ENCODE peak calls at places on chromosomes 1 and 21, in five cellular contexts. M is Panc1, X is breast epithelium, W is transverse colon, T is spleen. H is an unnamed sample. For H3K4me1, the result is how much of the 10 kb centered on the place peaks cover.

GRCh38 chr1:56617141-56617540 is 28.0 kb upstream of the PRKAA2 start:
- DNase-seq in W (no peak), X (no peak), T (no peak), M (no peak), H (no peak)

GRCh38 chr1:1858382-1859086 is 32.4 kb downstream of the GNB1 start:
- DNase-seq in T (peak), X (peak), W (peak), M (no peak), H (peak)

GRCh38 chr1:48031676-48032075 is 34.5 kb upstream of the TRABD2B start:
- DNase-seq in T (no peak), W (no peak), X (no peak), M (no peak), H (no peak)

GRCh38 chr1:111747282-111747734 is 8.1 kb upstream of the INKA2 start:
- DNase-seq in W (peak), T (no peak), M (no peak), X (no peak), H (no peak)

GRCh38 chr1:52141513-52142219 is at the start of gene ZFYVE9:
- DNase-seq in T (peak), W (peak), M (no peak), X (peak), H (no peak)

GRCh38 chr1:231162300-231162969 is 577 bp downstream of the TRIM67 start:
- DNase-seq in M (no peak), T (no peak), W (peak), X (no peak), H (no peak)

GRCh38 chr1:158153179-158153578 is 27.5 kb upstream of the CD1D start:
- DNase-seq in X (no peak), W (no peak), T (no peak), M (no peak), H (no peak)

GRCh38 chr1:197268012-197268411 is at the start of gene CRB1:
- DNase-seq in W (no peak), X (no peak), M (no peak), T (no peak), H (no peak)

GRCh38 chr1:27556781-27557595 is 47.0 kb downstream of the AHDC1 start:
- DNase-seq in T (peak), W (peak), M (no peak), X (peak), H (peak)

GRCh38 chr21:20662523-20662922 is 335.7 kb upstream of the NCAM2 start:
- DNase-seq in T (no peak), W (no peak), X (no peak), M (no peak), H (no peak)

GRCh38 chr1:66271216-66271903 is 262.6 kb upstream of the SGIP1 start:
- DNase-seq in M (peak), T (no peak), X (peak), W (peak), H (peak)

GRCh38 chr1:116805398-116805797 is 51.2 kb downstream of the CD2 start:
- DNase-seq in T (no peak), M (no peak), W (no peak), X (no peak), H (no peak)

GRCh38 chr1:27004471-27005165 is 8.0 kb downstream of the TENT5B start:
- DNase-seq in X (no peak), T (no peak), W (no peak), M (no peak), H (no peak)

GRCh38 chr21:39208624-39209333 is 25.5 kb upstream of the PSMG1 start:
- DNase-seq in M (no peak), W (peak), T (no peak), X (no peak), H (no peak)

GRCh38 chr21:41848533-41848932 is 30.6 kb downstream of the PRDM15 start:
- DNase-seq in M (no peak), T (peak), X (no peak), W (no peak), H (no peak)

GRCh38 chr1:37393585-37394120 is 80.7 kb upstream of the ZC3H12A start:
- DNase-seq in M (no peak), W (no peak), T (no peak), X (no peak), H (no peak)

GRCh38 chr1:169508432-169509338 is 22.9 kb upstream of the SLC19A2 start:
- DNase-seq in X (no peak), W (no peak), T (no peak), M (no peak), H (no peak)

GRCh38 chr1:41350055-41350378 is 11.2 kb upstream of the FOXO6 start:
- DNase-seq in M (no peak), X (no peak), T (no peak), W (no peak), H (no peak)

GRCh38 chr1:93625582-93626327 is 55.9 kb downstream of the BCAR3 start:
- DNase-seq in X (no peak), W (no peak), M (no peak), T (no peak), H (no peak)

GRCh38 chr1:8004113-8004802 is 21.9 kb downstream of the ERRFI1 start:
- DNase-seq in X (peak), T (no peak), M (no peak), W (no peak), H (no peak)

GRCh38 chr1:156091610-156092009 is 9.3 kb upstream of the MEX3A start:
- DNase-seq in M (no peak), X (no peak), T (no peak), W (no peak), H (no peak)

GRCh38 chr1:160567858-160568682 is 11.2 kb downstream of the CD84 start:
- DNase-seq in M (no peak), W (peak), T (no peak), X (no peak), H (no peak)

GRCh38 chr1:158353333-158354038 is at the start of gene CD1E:
- DNase-seq in W (no peak), M (no peak), T (no peak), X (no peak), H (no peak)

GRCh38 chr1:201144701-201145100 is 9.6 kb downstream of the TMEM9 start:
- DNase-seq in X (no peak), M (no peak), T (no peak), W (no peak), H (no peak)

GRCh38 chr1:58249729-58250586 is 296.6 kb downstream of the OMA1 start:
- DNase-seq in X (no peak), T (no peak), W (no peak), M (no peak), H (no peak)

GRCh38 chr1:199422206-199422605 is 605.3 kb upstream of the NR5A2 start:
- DNase-seq in X (no peak), M (peak), W (no peak), T (no peak), H (no peak)

GRCh38 chr21:45980697-45981096 is 873 bp upstream of the COL6A1 start:
- DNase-seq in T (no peak), M (no peak), W (no peak), X (no peak), H (no peak)

GRCh38 chr21:45982256-45982757 is 737 bp downstream of the COL6A1 start:
- DNase-seq in M (no peak), X (peak), W (peak), T (peak), H (no peak)

GRCh38 chr21:45980271-45980670 is 1.3 kb upstream of the COL6A1 start:
- DNase-seq in T (no peak), X (no peak), W (no peak), M (no peak), H (no peak)

GRCh38 chr21:45981641-45982255 is at the start of gene COL6A1:
- DNase-seq in T (peak), W (peak), X (peak), M (no peak), H (no peak)

DNA sequence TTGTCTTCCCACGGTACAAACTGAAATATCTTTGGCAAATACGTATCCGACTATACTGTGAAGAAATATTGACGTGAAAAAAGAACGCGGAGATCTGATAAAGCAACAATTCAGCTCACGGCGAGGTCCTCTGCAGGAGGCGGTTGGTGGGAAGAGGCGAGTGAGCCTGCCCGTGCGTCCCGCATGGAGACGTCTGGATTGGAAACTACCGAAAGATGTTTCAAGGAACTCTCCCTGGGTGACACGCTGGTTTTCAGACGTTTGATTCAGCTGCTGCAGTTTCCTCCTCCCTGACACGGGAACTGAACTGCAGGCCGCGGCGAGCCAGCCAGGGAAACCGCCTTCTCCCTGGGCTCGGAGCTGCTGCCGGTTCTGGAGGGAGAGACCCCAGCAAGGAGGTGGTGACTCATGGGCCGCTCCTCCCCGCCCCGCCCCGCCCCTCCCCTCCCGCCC is 390 bp upstream of the COL6A1 start:
- DNase-seq in M (peak), T (peak), W (peak), X (peak), H (peak)
- TF ChIP-seq POLR2AphosphoS5 in M (no peak), T (no peak), W (peak), X (peak), H (peak)

GRCh38 chr21:26060335-26061115 is 110.0 kb downstream of the APP start:
- DNase-seq in T (no peak), W (no peak), M (no peak), X (no peak), H (no peak)
- H3K4me1 ChIP-seq in T (under half), W (under half), M (under half), X (under half), H (under half)

GRCh38 chr1:229076217-229076616 is 194.7 kb upstream of the RAB4A start:
- DNase-seq in M (no peak), W (no peak), T (no peak), X (no peak), H (no peak)
- TF ChIP-seq POLR2AphosphoS5 in M (no peak), W (no peak), T (no peak), X (no peak), H (no peak)

GRCh38 chr1:21907737-21908136 is 29.4 kb downstream of the HSPG2 start:
- DNase-seq in W (no peak), X (no peak), T (no peak), M (no peak), H (no peak)

GRCh38 chr1:21911205-21912001 is 25.7 kb downstream of the HSPG2 start:
- DNase-seq in T (no peak), M (no peak), X (no peak), W (no peak), H (no peak)

GRCh38 chr1:21909286-21909759 is 27.8 kb downstream of the HSPG2 start:
- DNase-seq in M (no peak), W (no peak), X (no peak), T (no peak), H (no peak)

GRCh38 chr1:21910528-21911204 is 26.4 kb downstream of the HSPG2 start:
- DNase-seq in M (no peak), W (no peak), X (no peak), T (no peak), H (no peak)

GRCh38 chr1:21909787-21910503 is 27.2 kb downstream of the HSPG2 start:
- DNase-seq in W (no peak), M (no peak), T (no peak), X (peak), H (no peak)
- H3K4me1 ChIP-seq in W (half or more), M (half or more), T (half or more), X (under half), H (half or more)

GRCh38 chr1:153485880-153486279 is 25.4 kb upstream of the S100A7 start:
- DNase-seq in M (no peak), X (no peak), T (no peak), W (no peak), H (no peak)

GRCh38 chr1:153493343-153493960 is 33.0 kb upstream of the S100A7 start:
- DNase-seq in T (no peak), M (no peak), W (no peak), X (no peak), H (no peak)

GRCh38 chr1:153494976-153495535 is 34.6 kb upstream of the S100A7 start:
- DNase-seq in X (no peak), T (peak), W (peak), M (no peak), H (no peak)

GRCh38 chr1:153488731-153489130 is 28.3 kb upstream of the S100A7 start:
- DNase-seq in X (no peak), W (no peak), T (no peak), M (no peak), H (no peak)

GRCh38 chr1:153490272-153491051 is 30.0 kb upstream of the S100A7 start:
- DNase-seq in X (peak), W (peak), T (no peak), M (peak), H (peak)
- TF ChIP-seq POLR2AphosphoS5 in X (peak), W (peak), T (no peak), M (no peak), H (peak)

GRCh38 chr1:179971563-179972496 is 17.2 kb downstream of the CEP350 start:
- DNase-seq in X (no peak), T (no peak), W (no peak), M (no peak), H (no peak)

GRCh38 chr1:179968994-179969919 is 14.6 kb downstream of the CEP350 start:
- DNase-seq in W (no peak), M (no peak), T (no peak), X (no peak), H (no peak)

GRCh38 chr1:179968284-179968993 is 13.8 kb downstream of the CEP350 start:
- DNase-seq in X (no peak), T (no peak), M (no peak), W (no peak), H (no peak)

GRCh38 chr1:179969962-179970361 is 15.4 kb downstream of the CEP350 start:
- DNase-seq in M (no peak), W (no peak), X (no peak), T (no peak), H (no peak)

GRCh38 chr1:179966551-179966950 is 11.9 kb downstream of the CEP350 start:
- DNase-seq in W (no peak), X (no peak), M (no peak), T (no peak), H (no peak)
- H3K4me1 ChIP-seq in W (under half), X (under half), M (under half), T (half or more), H (half or more)

DNA sequence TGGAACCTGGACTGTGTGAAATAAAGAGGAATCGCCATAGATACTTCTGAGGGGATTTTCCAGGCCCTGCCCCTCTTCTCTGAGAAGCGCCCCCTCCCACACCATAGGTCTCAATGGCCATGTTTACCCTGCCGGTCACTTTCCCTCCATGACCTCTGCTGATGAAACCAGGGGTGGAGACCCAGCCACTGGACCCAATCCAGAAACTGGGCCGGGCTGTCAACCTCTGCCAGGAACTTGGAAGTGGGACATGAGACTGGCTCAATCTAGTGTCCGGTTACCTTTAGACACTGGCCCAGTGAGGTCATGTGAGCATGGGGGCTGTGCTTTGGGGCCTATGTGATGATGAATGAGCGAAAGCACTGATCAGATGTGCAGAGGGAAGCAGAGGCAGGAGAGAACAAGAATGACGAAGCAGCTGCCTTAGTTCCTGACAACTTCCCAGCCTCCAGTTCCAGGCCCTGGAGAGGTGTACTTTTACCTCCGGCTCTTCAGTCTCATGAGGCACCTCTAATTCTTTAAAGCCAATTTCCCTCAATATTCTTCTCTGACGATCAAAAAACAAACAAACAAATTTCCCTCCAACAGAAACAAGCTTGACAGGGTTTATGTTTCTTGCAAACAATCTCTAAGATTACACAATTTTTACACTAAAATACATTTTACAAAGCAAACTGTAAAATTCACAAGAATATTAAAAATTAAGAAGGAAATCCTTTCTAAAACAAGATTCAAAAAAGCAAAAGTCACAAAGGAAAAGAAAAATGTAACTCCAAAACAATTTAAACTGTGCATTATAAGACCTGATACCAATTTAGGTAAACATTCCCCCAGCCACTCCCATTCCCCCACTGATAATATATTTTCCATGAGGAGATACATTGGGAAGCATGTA is 4.8 kb downstream of the ASAP3 start:
- DNase-seq in M (no peak), X (peak), T (no peak), W (peak), H (no peak)
- TF ChIP-seq POLR2AphosphoS5 in M (no peak), X (peak), T (no peak), W (no peak), H (peak)

GRCh38 chr1:154420961-154421924 is 16.1 kb downstream of the IL6R start:
- DNase-seq in T (peak), W (no peak), X (no peak), M (no peak), H (no peak)
- H3K4me1 ChIP-seq in T (half or more), W (half or more), X (half or more), M (half or more), H (half or more)

DNA sequence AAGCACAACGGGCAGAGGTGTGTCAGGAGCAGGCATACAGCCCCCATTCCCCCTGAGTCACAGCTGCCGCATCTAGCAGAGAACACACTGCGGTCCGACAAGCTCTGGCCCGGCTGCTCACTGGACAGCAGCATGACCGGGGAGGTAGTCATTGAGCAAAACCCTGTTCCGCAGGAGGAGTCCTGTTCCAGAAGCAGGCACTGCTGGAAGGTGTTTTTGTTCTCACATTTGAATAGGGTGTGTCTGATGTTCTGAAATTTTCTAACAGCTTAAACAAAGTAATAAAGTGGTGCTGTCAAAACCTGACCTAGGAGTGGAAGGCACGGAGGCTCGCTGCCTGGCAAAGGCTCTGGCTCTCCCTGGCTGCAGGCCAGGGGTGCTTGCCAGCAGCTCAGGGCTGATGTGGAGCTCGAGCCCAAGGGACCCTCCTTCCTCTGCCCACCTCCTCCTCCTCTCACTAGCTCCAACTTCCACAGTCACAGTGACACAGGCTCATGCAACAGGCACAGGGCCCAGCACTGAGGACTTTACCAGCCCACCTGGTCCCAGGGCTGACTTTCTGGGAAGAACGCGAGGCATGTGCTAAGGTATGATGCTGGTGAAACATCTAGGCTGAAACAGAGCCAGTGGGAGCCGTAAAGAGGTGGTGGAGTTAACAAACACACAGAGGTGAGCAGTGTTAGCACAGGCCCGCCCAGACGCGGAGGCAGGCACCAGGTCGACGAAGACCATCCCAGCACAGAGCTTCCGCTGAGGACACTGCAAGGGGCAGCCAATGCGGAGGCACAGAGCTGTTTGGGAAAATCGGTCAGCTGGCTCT is 118.6 kb upstream of the IFFO2 start:
- DNase-seq in X (peak), M (no peak), W (peak), T (no peak), H (no peak)
- TF ChIP-seq POLR2AphosphoS5 in X (peak), M (no peak), W (no peak), T (no peak), H (peak)

DNA sequence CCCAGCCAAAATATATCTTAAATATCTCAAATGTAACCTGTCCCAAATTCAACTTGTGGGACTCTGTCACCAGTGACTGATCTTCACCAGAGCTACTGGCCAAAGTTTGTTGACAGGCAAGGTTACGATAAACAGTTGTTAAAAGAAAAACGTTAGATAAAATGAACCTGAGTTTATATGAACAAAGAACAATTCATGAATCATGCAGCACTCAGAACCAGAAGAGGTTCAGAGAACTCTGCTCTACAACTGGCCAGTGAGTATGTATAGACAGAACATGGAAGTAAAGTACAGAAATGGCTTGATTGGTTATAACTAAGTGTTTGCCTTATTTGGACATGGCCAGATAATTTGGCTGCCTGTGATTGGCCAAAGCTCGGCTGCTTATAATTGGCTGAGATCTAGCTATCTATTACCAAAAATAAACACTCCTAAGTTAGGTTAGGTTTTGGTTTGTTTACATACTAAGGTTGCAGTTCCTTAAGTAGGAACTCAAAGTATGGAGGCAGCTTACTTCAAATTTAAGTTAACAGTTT is 25.5 kb downstream of the BTBD8 start:
- DNase-seq in M (no peak), X (no peak), T (no peak), W (no peak), H (no peak)
- H3K4me1 ChIP-seq in M (under half), X (under half), T (under half), W (under half), H (under half)